ENCODE peak calls at places on chromosomes 2 and 18, in five cellular contexts. N is fibroblast of lung, E is iPS DF 6.9, K is fibroblast of the aortic adventitia, O is left ventricle myocardium inferior. Y is an unnamed sample.

GRCh38 chr18:47370052-47370451 is 118.6 kb upstream of the SKOR2 start:
- DNase-seq in E (no peak), N (no peak), O (no peak), K (no peak), Y (no peak)

GRCh38 chr2:215713393-215713792 is 277.5 kb upstream of the FN1 start:
- DNase-seq in E (no peak), K (peak), O (no peak), N (peak), Y (no peak)

GRCh38 chr2:20062615-20063545 is 11.5 kb upstream of the LAPTM4A start:
- DNase-seq in K (peak), N (peak), E (no peak), O (no peak), Y (no peak)

GRCh38 chr18:46939998-46940571 is 22.7 kb downstream of the KATNAL2 start:
- DNase-seq in N (no peak), K (peak), E (no peak), O (no peak), Y (no peak)

GRCh38 chr2:180734382-180734781 is 246.0 kb upstream of the UBE2E3 start:
- DNase-seq in K (no peak), N (no peak), O (no peak), E (no peak), Y (no peak)

GRCh38 chr2:219441451-219442205 is 7.0 kb downstream of the SPEG start:
- DNase-seq in N (peak), K (peak), E (no peak), O (no peak), Y (peak)

GRCh38 chr18:36284671-36285295 is 12.7 kb upstream of the FHOD3 start:
- DNase-seq in O (no peak), K (peak), E (no peak), N (peak), Y (peak)

GRCh38 chr2:99880148-99880983 is 262.0 kb downstream of the AFF3 start:
- DNase-seq in E (no peak), N (peak), K (no peak), O (no peak), Y (no peak)

GRCh38 chr18:62329676-62330454 is 4.8 kb downstream of the TNFRSF11A start:
- DNase-seq in O (peak), N (peak), E (no peak), K (peak), Y (peak)

GRCh38 chr2:24459224-24459799 is 31.7 kb upstream of the NCOA1 start:
- DNase-seq in K (no peak), N (no peak), E (no peak), O (no peak), Y (no peak)

GRCh38 chr2:29617351-29617750 is 304.0 kb downstream of the ALK start:
- DNase-seq in O (no peak), N (no peak), E (no peak), K (no peak), Y (no peak)

GRCh38 chr2:26772064-26773001 is 8.2 kb downstream of the SLC35F6 start:
- DNase-seq in K (peak), E (no peak), N (peak), O (peak), Y (peak)

GRCh38 chr2:32954206-32954605 is 7.5 kb downstream of the LTBP1 start:
- DNase-seq in O (no peak), E (no peak), K (no peak), N (no peak), Y (no peak)

GRCh38 chr2:238866656-238867277 is 18.9 kb downstream of the TWIST2 start:
- DNase-seq in K (no peak), O (no peak), N (no peak), E (no peak), Y (no peak)

GRCh38 chr2:11944311-11944710 is 197.9 kb downstream of the LPIN1 start:
- DNase-seq in K (no peak), N (no peak), O (no peak), E (no peak), Y (no peak)

GRCh38 chr2:160207271-160207670 is 7.2 kb upstream of the ITGB6 start:
- DNase-seq in K (no peak), N (no peak), E (no peak), O (no peak), Y (no peak)

GRCh38 chr2:160208662-160209229 is 8.7 kb upstream of the ITGB6 start:
- DNase-seq in E (no peak), N (no peak), O (no peak), K (no peak), Y (no peak)

GRCh38 chr2:160209457-160209856 is 9.4 kb upstream of the ITGB6 start:
- DNase-seq in E (no peak), O (no peak), N (peak), K (peak), Y (no peak)

GRCh38 chr2:160206436-160206835 is 6.4 kb upstream of the ITGB6 start:
- DNase-seq in K (no peak), N (no peak), E (no peak), O (no peak), Y (no peak)

DNA sequence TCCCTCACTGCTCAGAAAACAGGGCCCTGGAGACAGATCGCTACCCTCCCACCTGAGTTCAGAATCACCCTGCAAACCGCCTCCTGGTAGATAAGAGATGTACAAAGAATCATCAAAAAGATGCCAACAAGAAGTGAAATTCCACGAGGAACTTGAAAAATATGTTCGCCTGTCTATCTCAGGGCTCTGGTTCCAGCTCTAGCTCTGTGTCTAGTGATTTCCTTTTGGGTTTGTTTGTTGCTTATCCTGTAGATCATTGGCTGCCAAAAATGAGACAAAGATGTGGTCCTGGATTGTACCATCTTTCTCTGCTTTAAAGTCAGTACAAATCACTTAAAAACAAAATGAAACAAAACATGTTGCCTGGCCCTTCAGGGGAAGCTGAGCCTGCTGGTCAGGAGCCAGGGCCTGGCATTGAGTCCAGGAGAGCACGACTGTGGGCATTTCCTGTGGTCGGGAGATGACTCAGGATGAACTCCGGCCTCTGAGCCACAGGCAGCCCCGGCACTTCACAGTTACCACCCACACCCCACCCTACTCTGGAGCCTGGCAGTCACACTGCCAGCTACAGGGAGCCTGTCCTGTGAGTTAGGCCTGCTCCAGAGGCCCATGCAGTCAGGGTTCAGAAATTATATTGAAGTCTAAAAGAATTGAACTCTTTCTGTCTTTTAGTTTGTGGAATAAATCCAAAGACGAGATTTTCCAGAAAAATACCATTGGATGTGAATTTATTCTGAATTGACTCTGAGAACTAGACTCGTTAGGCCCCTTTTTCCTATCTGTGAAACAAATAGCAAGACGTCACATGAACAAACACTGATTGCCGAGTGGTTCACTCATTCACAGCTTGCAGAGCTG is 8.0 kb upstream of the ITGB6 start:
- DNase-seq in N (peak), O (peak), E (no peak), K (peak), Y (peak)
- H3K4me3 ChIP-seq in N (no peak), O (no peak), E (no peak), K (no peak), Y (no peak)

GRCh38 chr2:202022755-202023154 is 10.9 kb upstream of the FZD7 start:
- DNase-seq in O (peak), K (no peak), E (no peak), N (no peak), Y (no peak)

GRCh38 chr2:202024871-202025270 is 8.8 kb upstream of the FZD7 start:
- DNase-seq in N (no peak), K (no peak), O (no peak), E (no peak), Y (no peak)

GRCh38 chr2:202025816-202026215 is 7.8 kb upstream of the FZD7 start:
- DNase-seq in O (no peak), K (no peak), E (no peak), N (no peak), Y (no peak)

GRCh38 chr2:202023198-202023903 is 10.3 kb upstream of the FZD7 start:
- DNase-seq in E (no peak), N (no peak), K (no peak), O (no peak), Y (no peak)

GRCh38 chr2:202023904-202024266 is 9.8 kb upstream of the FZD7 start:
- DNase-seq in O (no peak), N (no peak), K (no peak), E (no peak), Y (no peak)
- H3K4me3 ChIP-seq in O (no peak), N (no peak), K (no peak), E (no peak), Y (no peak)

GRCh38 chr2:201139836-201140599 is 24.1 kb downstream of the CFLAR start:
- DNase-seq in K (no peak), E (no peak), O (no peak), N (no peak), Y (no peak)
- H3K4me3 ChIP-seq in K (no peak), E (no peak), O (no peak), N (no peak), Y (no peak)

GRCh38 chr2:241900251-241901017 is 30.9 kb downstream of the RTP5 start:
- DNase-seq in O (no peak), N (no peak), E (no peak), K (no peak), Y (no peak)

GRCh38 chr2:241901018-241901380 is 31.5 kb downstream of the RTP5 start:
- DNase-seq in O (no peak), N (no peak), E (no peak), K (no peak), Y (no peak)

GRCh38 chr2:241902357-241902991 is 32.9 kb downstream of the RTP5 start:
- DNase-seq in E (no peak), N (no peak), O (no peak), K (no peak), Y (no peak)

GRCh38 chr2:241903121-241904010 is 33.8 kb downstream of the RTP5 start:
- DNase-seq in E (no peak), K (no peak), N (no peak), O (no peak), Y (no peak)

GRCh38 chr2:241901500-241902351 is 32.2 kb downstream of the RTP5 start:
- DNase-seq in K (peak), O (no peak), E (no peak), N (peak), Y (no peak)
- H3K4me3 ChIP-seq in K (peak), O (peak), E (no peak), N (no peak), Y (no peak)